ENCODE peak calls at places on chromosomes 12 and 14, in five cellular contexts. One of them, this sample, is unnamed.

GRCh38 chr12:93061414-93062099 is 132.5 kb upstream of the EEA1 start:
- DNase-seq in ovary: peak; percentile 62
- DNase-seq in tibial artery: no peak
- DNase-seq in K562: no peak
- DNase-seq in hepatocyte: peak; percentile 16
- DNase-seq in this sample: no peak

GRCh38 chr12:47844264-47845020 is 24.7 kb upstream of the HDAC7 start:
- DNase-seq in ovary: peak; percentile 61
- DNase-seq in tibial artery: peak; percentile 74
- DNase-seq in K562: no peak
- DNase-seq in hepatocyte: no peak
- DNase-seq in this sample: no peak

GRCh38 chr12:121061831-121062230 is 22.8 kb upstream of the OASL start:
- DNase-seq in K562: no peak
- DNase-seq in hepatocyte: no peak
- DNase-seq in ovary: no peak
- DNase-seq in tibial artery: no peak
- DNase-seq in this sample: no peak

GRCh38 chr14:93115069-93115919 is 431 bp downstream of the ITPK1 start:
- DNase-seq in ovary: peak; percentile 90
- DNase-seq in hepatocyte: peak; percentile 97
- DNase-seq in K562: peak; percentile 82
- DNase-seq in tibial artery: peak; percentile 94
- DNase-seq in this sample: no peak

GRCh38 chr14:32012571-32012970 is 64.5 kb upstream of the ARHGAP5 start:
- DNase-seq in hepatocyte: no peak
- DNase-seq in ovary: no peak
- DNase-seq in tibial artery: no peak
- DNase-seq in K562: no peak
- DNase-seq in this sample: no peak

GRCh38 chr12:94596596-94596995 is 53.8 kb downstream of the TMCC3 start:
- DNase-seq in tibial artery: no peak
- DNase-seq in ovary: no peak
- DNase-seq in hepatocyte: no peak
- DNase-seq in K562: no peak
- DNase-seq in this sample: no peak

GRCh38 chr14:91694643-91695042 is 37.2 kb downstream of the CATSPERB start:
- DNase-seq in ovary: no peak
- DNase-seq in tibial artery: no peak
- DNase-seq in hepatocyte: no peak
- DNase-seq in K562: no peak
- DNase-seq in this sample: no peak

GRCh38 chr14:96105089-96105920 is 66.1 kb downstream of the C14orf132 start:
- DNase-seq in ovary: no peak
- DNase-seq in K562: no peak
- DNase-seq in tibial artery: no peak
- DNase-seq in hepatocyte: no peak
- DNase-seq in this sample: no peak

GRCh38 chr14:36747411-36748184 is 85.9 kb downstream of the PAX9 start:
- DNase-seq in K562: peak; percentile 15
- DNase-seq in ovary: no peak
- DNase-seq in tibial artery: no peak
- DNase-seq in hepatocyte: no peak
- DNase-seq in this sample: peak; percentile 35

GRCh38 chr12:87141091-87141490 is 884.9 kb upstream of the MGAT4C start:
- DNase-seq in K562: no peak
- DNase-seq in hepatocyte: no peak
- DNase-seq in tibial artery: no peak
- DNase-seq in ovary: no peak
- DNase-seq in this sample: no peak

GRCh38 chr12:202081-202731 is 11.8 kb downstream of the SLC6A12 start:
- DNase-seq in ovary: no peak
- DNase-seq in K562: no peak
- DNase-seq in hepatocyte: no peak
- DNase-seq in tibial artery: no peak
- DNase-seq in this sample: no peak

GRCh38 chr12:6769681-6770080 is 2.6 kb upstream of the LAG3 start:
- DNase-seq in tibial artery: no peak
- DNase-seq in ovary: no peak
- DNase-seq in hepatocyte: no peak
- DNase-seq in K562: no peak
- DNase-seq in this sample: no peak

GRCh38 chr14:24291446-24292117 is 8.0 kb downstream of the DHRS1 start:
- DNase-seq in K562: no peak
- DNase-seq in tibial artery: no peak
- DNase-seq in ovary: no peak
- DNase-seq in hepatocyte: no peak
- DNase-seq in this sample: no peak

GRCh38 chr12:122732170-122732569 is 1.5 kb upstream of the HCAR1 start:
- DNase-seq in hepatocyte: no peak
- DNase-seq in K562: no peak
- DNase-seq in tibial artery: peak; percentile 17
- DNase-seq in ovary: no peak
- DNase-seq in this sample: no peak

GRCh38 chr14:95421741-95422140 is 94.7 kb downstream of the SYNE3 start:
- DNase-seq in tibial artery: no peak
- DNase-seq in ovary: no peak
- DNase-seq in hepatocyte: no peak
- DNase-seq in K562: no peak
- DNase-seq in this sample: peak; percentile 7

GRCh38 chr14:103847954-103848719 is 762 bp upstream of the PPP1R13B start:
- DNase-seq in hepatocyte: peak; percentile 81
- DNase-seq in tibial artery: peak; percentile 76
- DNase-seq in ovary: peak; percentile 89
- DNase-seq in K562: peak; percentile 66
- DNase-seq in this sample: no peak

GRCh38 chr12:117679776-117680175 is 289.0 kb downstream of the KSR2 start:
- DNase-seq in tibial artery: no peak
- DNase-seq in ovary: no peak
- DNase-seq in hepatocyte: no peak
- DNase-seq in K562: no peak
- DNase-seq in this sample: peak; percentile 70

GRCh38 chr12:39331539-39332261 is 111.2 kb downstream of the KIF21A start:
- DNase-seq in K562: no peak
- DNase-seq in ovary: no peak
- DNase-seq in hepatocyte: no peak
- DNase-seq in tibial artery: no peak
- DNase-seq in this sample: no peak

GRCh38 chr14:32593290-32593942 is 264.3 kb downstream of the AKAP6 start:
- DNase-seq in K562: no peak
- DNase-seq in ovary: no peak
- DNase-seq in hepatocyte: no peak
- DNase-seq in tibial artery: no peak
- DNase-seq in this sample: peak; percentile 72

GRCh38 chr12:47385587-47385986 is 305.8 kb upstream of the AMIGO2 start:
- DNase-seq in K562: no peak
- DNase-seq in ovary: no peak
- DNase-seq in tibial artery: no peak
- DNase-seq in hepatocyte: no peak
- DNase-seq in this sample: no peak

GRCh38 chr12:131388164-131388795 is 322.6 kb upstream of the SFSWAP start:
- DNase-seq in hepatocyte: no peak
- DNase-seq in ovary: no peak
- DNase-seq in tibial artery: no peak
- DNase-seq in K562: no peak
- DNase-seq in this sample: no peak

GRCh38 chr12:27179399-27180214 is 64.5 kb upstream of the STK38L start:
- DNase-seq in ovary: no peak
- DNase-seq in K562: no peak
- DNase-seq in hepatocyte: peak; percentile 74
- DNase-seq in tibial artery: no peak
- DNase-seq in this sample: peak; percentile 99

GRCh38 chr14:104879983-104880565 is 15.0 kb downstream of the CEP170B start:
- DNase-seq in hepatocyte: no peak
- DNase-seq in K562: no peak
- DNase-seq in tibial artery: no peak
- DNase-seq in ovary: no peak
- DNase-seq in this sample: no peak

GRCh38 chr12:6280053-6280469 is 30.4 kb upstream of the PLEKHG6 start:
- DNase-seq in tibial artery: peak; percentile 85
- DNase-seq in hepatocyte: peak; percentile 73
- DNase-seq in ovary: peak; percentile 60
- DNase-seq in K562: no peak
- DNase-seq in this sample: peak; percentile 94

GRCh38 chr12:106030210-106031175 is 108.3 kb downstream of the NUAK1 start:
- DNase-seq in hepatocyte: peak; percentile 64
- DNase-seq in K562: no peak
- DNase-seq in ovary: no peak
- DNase-seq in tibial artery: no peak
- DNase-seq in this sample: peak; percentile 94

GRCh38 chr12:89949457-89950195 is 241.0 kb upstream of the ATP2B1 start:
- DNase-seq in tibial artery: no peak
- DNase-seq in K562: no peak
- DNase-seq in ovary: no peak
- DNase-seq in hepatocyte: peak; percentile 66
- DNase-seq in this sample: peak; percentile 83

GRCh38 chr12:3746758-3747157 is 6.2 kb downstream of the CRACR2A start:
- DNase-seq in ovary: no peak
- DNase-seq in tibial artery: no peak
- DNase-seq in K562: no peak
- DNase-seq in hepatocyte: no peak
- DNase-seq in this sample: no peak

GRCh38 chr12:122004633-122005071 is 17.0 kb upstream of the BCL7A start:
- DNase-seq in hepatocyte: no peak
- DNase-seq in ovary: peak; percentile 61
- DNase-seq in K562: no peak
- DNase-seq in tibial artery: no peak
- DNase-seq in this sample: no peak

DNA sequence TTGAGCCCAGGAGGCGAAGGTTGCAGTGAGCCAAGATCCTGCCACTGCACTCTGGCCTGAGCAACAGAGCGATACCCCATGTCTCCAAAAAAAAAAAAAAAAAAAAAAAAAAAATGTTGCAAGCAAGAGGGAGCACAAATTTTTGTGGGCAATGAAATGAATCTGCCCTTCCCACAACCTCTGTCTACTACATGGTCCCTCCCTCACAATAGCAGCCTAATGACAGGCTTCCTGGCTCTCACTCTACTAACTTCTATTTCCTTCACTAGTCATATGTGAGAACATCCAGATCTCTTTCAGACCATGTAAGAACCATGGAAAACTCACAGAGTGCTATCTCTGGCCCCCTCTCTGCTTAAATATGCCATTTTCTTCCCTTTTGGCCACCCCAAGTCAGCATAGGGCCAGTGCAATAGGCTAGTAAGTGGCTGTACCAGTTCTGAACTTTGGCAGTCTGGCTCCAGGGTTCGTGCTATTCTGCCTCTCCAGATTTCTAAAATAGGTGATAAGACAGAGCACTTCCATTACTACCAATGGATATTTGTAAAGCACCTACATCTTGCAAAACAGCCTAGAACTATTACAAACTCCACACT is 7.1 kb downstream of the OSBPL8 start:
- DNase-seq in tibial artery: no peak
- DNase-seq in K562: no peak
- DNase-seq in ovary: no peak
- DNase-seq in hepatocyte: no peak
- DNase-seq in this sample: no peak
- H3K4me1 ChIP-seq in tibial artery: no peaks in the 10 kb centered on the region
- H3K4me1 ChIP-seq in K562: peaks cover 49% of the 10 kb centered on the region
- H3K4me1 ChIP-seq in ovary: peaks cover 1% of the 10 kb centered on the region
- H3K4me1 ChIP-seq in hepatocyte: peaks cover 17% of the 10 kb centered on the region
- H3K4me1 ChIP-seq in this sample: peaks cover 6% of the 10 kb centered on the region

DNA sequence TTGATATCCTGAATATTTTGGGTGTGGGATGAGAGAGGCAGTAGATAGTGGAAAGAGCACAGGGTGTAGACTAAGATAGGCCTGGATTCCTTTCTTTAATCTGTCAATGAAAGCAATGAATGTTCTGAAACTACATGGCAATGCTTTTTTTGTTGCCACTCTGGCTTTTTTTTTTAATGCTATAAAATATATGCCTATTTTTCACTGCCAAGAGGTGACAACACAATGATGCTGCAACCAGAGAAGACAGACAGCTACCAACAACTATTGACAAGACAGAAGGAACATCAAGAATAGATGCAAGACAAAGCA is 9.4 kb downstream of the ANG start:
- DNase-seq in ovary: no peak
- DNase-seq in tibial artery: no peak
- DNase-seq in K562: no peak
- DNase-seq in hepatocyte: no peak
- DNase-seq in this sample: no peak
- TF ChIP-seq CTCF in ovary: no peak
- TF ChIP-seq CTCF in tibial artery: no peak
- TF ChIP-seq CTCF in K562: no peak
- TF ChIP-seq CTCF in hepatocyte: no peak
- TF ChIP-seq CTCF in this sample: no peak

GRCh38 chr12:25323774-25324086 is 73.0 kb upstream of the KRAS start:
- DNase-seq in hepatocyte: no peak
- DNase-seq in tibial artery: no peak
- DNase-seq in ovary: no peak
- DNase-seq in K562: no peak
- DNase-seq in this sample: no peak
- H3K4me1 ChIP-seq in hepatocyte: peaks cover 7% of the 10 kb centered on the region
- H3K4me1 ChIP-seq in tibial artery: no peaks in the 10 kb centered on the region
- H3K4me1 ChIP-seq in ovary: no peaks in the 10 kb centered on the region
- H3K4me1 ChIP-seq in K562: no peaks in the 10 kb centered on the region
- H3K4me1 ChIP-seq in this sample: no peaks in the 10 kb centered on the region

GRCh38 chr12:43776498-43776897 is 17.7 kb downstream of the IRAK4 start:
- DNase-seq in hepatocyte: peak; percentile 46
- DNase-seq in ovary: no peak
- DNase-seq in tibial artery: no peak
- DNase-seq in K562: no peak
- DNase-seq in this sample: no peak
- TF ChIP-seq CTCF in hepatocyte: peak; percentile 59
- TF ChIP-seq CTCF in ovary: no peak
- TF ChIP-seq CTCF in tibial artery: peak; percentile 15
- TF ChIP-seq CTCF in K562: peak; percentile 61
- TF ChIP-seq CTCF in this sample: peak; percentile 76

GRCh38 chr12:72146495-72146894 is 125.7 kb upstream of the TRHDE start:
- DNase-seq in tibial artery: no peak
- DNase-seq in K562: no peak
- DNase-seq in hepatocyte: no peak
- DNase-seq in ovary: no peak
- DNase-seq in this sample: no peak
- H3K4me1 ChIP-seq in tibial artery: no peaks in the 10 kb centered on the region
- H3K4me1 ChIP-seq in K562: no peaks in the 10 kb centered on the region
- H3K4me1 ChIP-seq in hepatocyte: no peaks in the 10 kb centered on the region
- H3K4me1 ChIP-seq in ovary: no peaks in the 10 kb centered on the region
- H3K4me1 ChIP-seq in this sample: no peaks in the 10 kb centered on the region

This sample was measured in foreskin keratinocyte.